ENCODE peak calls at places on chromosomes 5 and 9, in five cellular contexts. H, G, B, Y and Z are unnamed samples.

GRCh38 chr5:6780802-6781391 is 67.7 kb downstream of the TENT4A start:
- DNase-seq in G (peak), H (no peak), B (no peak), Y (peak), Z (no peak)

GRCh38 chr5:168291281-168291960 is at the start of gene WWC1:
- DNase-seq in B (peak), G (peak), H (no peak), Y (no peak), Z (no peak)

GRCh38 chr9:69130456-69131441 is 43.3 kb upstream of the TJP2 start:
- DNase-seq in Y (no peak), B (no peak), H (no peak), G (peak), Z (no peak)

GRCh38 chr5:107809201-107810034 is 138.7 kb upstream of the EFNA5 start:
- DNase-seq in H (no peak), G (peak), Y (no peak), B (no peak), Z (no peak)

GRCh38 chr9:34686732-34687131 is 4.3 kb downstream of the CCL19 start:
- DNase-seq in G (no peak), B (no peak), H (no peak), Y (no peak), Z (no peak)

GRCh38 chr9:128406848-128407391 is 13.7 kb upstream of the CERCAM start:
- DNase-seq in H (no peak), B (no peak), Y (no peak), G (no peak), Z (no peak)

GRCh38 chr9:93317495-93318094 is 133.7 kb downstream of the WNK2 start:
- DNase-seq in G (no peak), B (no peak), Y (no peak), H (no peak), Z (no peak)

GRCh38 chr9:98887918-98888510 is 55.7 kb upstream of the COL15A1 start:
- DNase-seq in G (no peak), H (no peak), B (peak), Y (no peak), Z (no peak)

GRCh38 chr5:143248822-143249579 is 154.5 kb downstream of the NR3C1 start:
- DNase-seq in B (no peak), Y (no peak), H (no peak), G (no peak), Z (no peak)

GRCh38 chr5:76522103-76522942 is 100.9 kb downstream of the F2RL2 start:
- DNase-seq in B (no peak), H (no peak), Y (no peak), G (no peak), Z (no peak)

GRCh38 chr5:147831465-147831864 is at the start of gene SPINK1:
- DNase-seq in B (no peak), H (no peak), G (no peak), Y (no peak), Z (no peak)

GRCh38 chr5:82073179-82073578 is 101.4 kb downstream of the ATG10 start:
- DNase-seq in Y (no peak), B (no peak), H (no peak), G (no peak), Z (no peak)

GRCh38 chr9:111016046-111017026 is 21.9 kb downstream of the LPAR1 start:
- DNase-seq in H (no peak), Y (no peak), G (no peak), B (no peak), Z (peak)

GRCh38 chr5:122401991-122402710 is 90.1 kb downstream of the SNCAIP start:
- DNase-seq in G (no peak), Y (no peak), H (no peak), B (peak), Z (no peak)

GRCh38 chr5:126983874-126984266 is 46.5 kb downstream of the MARCHF3 start:
- DNase-seq in B (no peak), Y (no peak), G (no peak), H (no peak), Z (no peak)

GRCh38 chr9:6780690-6781089 is 22.9 kb downstream of the KDM4C start:
- DNase-seq in Y (no peak), G (no peak), H (no peak), B (no peak), Z (no peak)

GRCh38 chr9:97954550-97954989 is 16.6 kb upstream of the HEMGN start:
- DNase-seq in B (peak), G (peak), H (peak), Y (peak), Z (no peak)

GRCh38 chr9:136926154-136926704 is 18.3 kb downstream of the FBXW5 start:
- DNase-seq in Y (no peak), H (no peak), G (no peak), B (no peak), Z (no peak)